ENCODE peak calls at places on chromosomes 2 and 18, in five cellular contexts. I, B, G, T and F are unnamed samples.

GRCh38 chr18:9827211-9827855 is 58.4 kb upstream of the TXNDC2 start:
- DNase-seq in I (no peak), B (no peak), G (no peak), T (no peak), F (no peak)

GRCh38 chr18:48728204-48728833 is 189.5 kb downstream of the CTIF start:
- DNase-seq in I (no peak), B (peak; percentile 97), G (no peak), T (no peak), F (no peak)

GRCh38 chr2:225130093-225130492 is 87.8 kb upstream of the DOCK10 start:
- DNase-seq in I (no peak), B (no peak), G (no peak), T (no peak), F (no peak)

GRCh38 chr18:54960197-54960596 is 936 bp upstream of the CCDC68 start:
- DNase-seq in I (no peak), B (no peak), G (no peak), T (no peak), F (no peak)

GRCh38 chr2:189298038-189298437 is 118.5 kb upstream of the COL5A2 start:
- DNase-seq in I (no peak), B (peak; percentile 38), G (no peak), T (no peak), F (no peak)

GRCh38 chr2:28752608-28752984 is 966 bp downstream of the PPP1CB start:
- DNase-seq in I (no peak), B (no peak), G (no peak), T (no peak), F (no peak)

GRCh38 chr2:209340522-209340921 is 83.3 kb upstream of the MAP2 start:
- DNase-seq in I (no peak), B (no peak), G (no peak), T (no peak), F (no peak)

GRCh38 chr2:2331905-2332280 is 818 bp upstream of the MYT1L start:
- DNase-seq in I (peak; percentile 94), B (no peak), G (no peak), T (no peak), F (no peak)

GRCh38 chr2:105540642-105541041 is 141.8 kb upstream of the FHL2 start:
- DNase-seq in I (no peak), B (no peak), G (no peak), T (no peak), F (no peak)

GRCh38 chr2:200786423-200786822 is 25.3 kb upstream of the BZW1 start:
- DNase-seq in I (no peak), B (peak; percentile 57), G (no peak), T (peak; percentile 69), F (no peak)

GRCh38 chr2:69827796-69828540 is 1.5 kb upstream of the GMCL1 start:
- DNase-seq in I (no peak), B (peak; percentile 30), G (no peak), T (no peak), F (no peak)

GRCh38 chr18:79718126-79718525 is 38.5 kb downstream of the CTDP1 start:
- DNase-seq in I (no peak), B (no peak), G (no peak), T (no peak), F (no peak)

GRCh38 chr2:237558918-237559645 is 7.3 kb upstream of the PRLH start:
- DNase-seq in I (no peak), B (peak; percentile 82), G (no peak), T (peak; percentile 43), F (no peak)

GRCh38 chr2:8572712-8573233 is 109.1 kb upstream of the ID2 start:
- DNase-seq in I (no peak), B (no peak), G (no peak), T (no peak), F (peak; percentile 60)

GRCh38 chr2:58081000-58081399 is 34.4 kb downstream of the VRK2 start:
- DNase-seq in I (no peak), B (no peak), G (no peak), T (peak; percentile 36), F (no peak)